ENCODE peak calls at places on chromosomes 5 and 9, in six cellular contexts. One of them, this sample, is unnamed.

GRCh38 chr5:101716941-101717340 is 579.1 kb downstream of the SLCO4C1 start:
- DNase-seq in activated CD4-positive, alpha-beta T cell treated with anti-CD3 and anti-CD28 coated beads, Interleukin-2, amount 50 U/mL, for 1 hour: no peak
- DNase-seq in stimulated activated CD8-positive, alpha-beta memory T cell treated with anti-CD3 and anti-CD28 coated beads, Interleukin-4, amount 100 ng/mL, for 48 hours: no peak
- DNase-seq in neural progenitor cell: no peak
- DNase-seq in iPS-NIHi11: no peak
- DNase-seq in OCI-LY7: no peak
- DNase-seq in this sample: no peak

GRCh38 chr9:105188746-105189145 is 55.7 kb upstream of the SLC44A1 start:
- DNase-seq in stimulated activated CD8-positive, alpha-beta memory T cell treated with anti-CD3 and anti-CD28 coated beads, Interleukin-4, amount 100 ng/mL, for 48 hours: no peak
- DNase-seq in activated CD4-positive, alpha-beta T cell treated with anti-CD3 and anti-CD28 coated beads, Interleukin-2, amount 50 U/mL, for 1 hour: no peak
- DNase-seq in neural progenitor cell: no peak
- DNase-seq in OCI-LY7: no peak
- DNase-seq in iPS-NIHi11: no peak
- DNase-seq in this sample: no peak

GRCh38 chr5:38286038-38286437 is 27.7 kb downstream of the EGFLAM start:
- DNase-seq in activated CD4-positive, alpha-beta T cell treated with anti-CD3 and anti-CD28 coated beads, Interleukin-2, amount 50 U/mL, for 1 hour: no peak
- DNase-seq in neural progenitor cell: no peak
- DNase-seq in iPS-NIHi11: no peak
- DNase-seq in stimulated activated CD8-positive, alpha-beta memory T cell treated with anti-CD3 and anti-CD28 coated beads, Interleukin-4, amount 100 ng/mL, for 48 hours: no peak
- DNase-seq in OCI-LY7: no peak
- DNase-seq in this sample: no peak

GRCh38 chr5:16593630-16594029 is 23.2 kb downstream of the RETREG1 start:
- DNase-seq in activated CD4-positive, alpha-beta T cell treated with anti-CD3 and anti-CD28 coated beads, Interleukin-2, amount 50 U/mL, for 1 hour: no peak
- DNase-seq in stimulated activated CD8-positive, alpha-beta memory T cell treated with anti-CD3 and anti-CD28 coated beads, Interleukin-4, amount 100 ng/mL, for 48 hours: no peak
- DNase-seq in neural progenitor cell: no peak
- DNase-seq in OCI-LY7: no peak
- DNase-seq in iPS-NIHi11: no peak
- DNase-seq in this sample: no peak

GRCh38 chr9:136470356-136470755 is 12.5 kb downstream of the SEC16A start:
- DNase-seq in neural progenitor cell: no peak
- DNase-seq in stimulated activated CD8-positive, alpha-beta memory T cell treated with anti-CD3 and anti-CD28 coated beads, Interleukin-4, amount 100 ng/mL, for 48 hours: no peak
- DNase-seq in iPS-NIHi11: no peak
- DNase-seq in OCI-LY7: no peak
- DNase-seq in activated CD4-positive, alpha-beta T cell treated with anti-CD3 and anti-CD28 coated beads, Interleukin-2, amount 50 U/mL, for 1 hour: no peak
- DNase-seq in this sample: no peak

GRCh38 chr5:164433471-164433870 is 928.1 kb downstream of the MAT2B start:
- DNase-seq in iPS-NIHi11: no peak
- DNase-seq in activated CD4-positive, alpha-beta T cell treated with anti-CD3 and anti-CD28 coated beads, Interleukin-2, amount 50 U/mL, for 1 hour: no peak
- DNase-seq in OCI-LY7: no peak
- DNase-seq in stimulated activated CD8-positive, alpha-beta memory T cell treated with anti-CD3 and anti-CD28 coated beads, Interleukin-4, amount 100 ng/mL, for 48 hours: no peak
- DNase-seq in neural progenitor cell: no peak
- DNase-seq in this sample: no peak

GRCh38 chr9:14043491-14043890 is 270.4 kb downstream of the NFIB start:
- DNase-seq in iPS-NIHi11: no peak
- DNase-seq in neural progenitor cell: no peak
- DNase-seq in activated CD4-positive, alpha-beta T cell treated with anti-CD3 and anti-CD28 coated beads, Interleukin-2, amount 50 U/mL, for 1 hour: no peak
- DNase-seq in OCI-LY7: no peak
- DNase-seq in stimulated activated CD8-positive, alpha-beta memory T cell treated with anti-CD3 and anti-CD28 coated beads, Interleukin-4, amount 100 ng/mL, for 48 hours: no peak
- DNase-seq in this sample: no peak

GRCh38 chr9:130418776-130419175 is 26.0 kb upstream of the ASS1 start:
- DNase-seq in neural progenitor cell: no peak
- DNase-seq in activated CD4-positive, alpha-beta T cell treated with anti-CD3 and anti-CD28 coated beads, Interleukin-2, amount 50 U/mL, for 1 hour: no peak
- DNase-seq in stimulated activated CD8-positive, alpha-beta memory T cell treated with anti-CD3 and anti-CD28 coated beads, Interleukin-4, amount 100 ng/mL, for 48 hours: no peak
- DNase-seq in iPS-NIHi11: no peak
- DNase-seq in OCI-LY7: no peak
- DNase-seq in this sample: no peak

GRCh38 chr9:34463098-34463900 is 4.7 kb downstream of the DNAI1 start:
- DNase-seq in neural progenitor cell: no peak
- DNase-seq in OCI-LY7: no peak
- DNase-seq in stimulated activated CD8-positive, alpha-beta memory T cell treated with anti-CD3 and anti-CD28 coated beads, Interleukin-4, amount 100 ng/mL, for 48 hours: peak
- DNase-seq in activated CD4-positive, alpha-beta T cell treated with anti-CD3 and anti-CD28 coated beads, Interleukin-2, amount 50 U/mL, for 1 hour: no peak
- DNase-seq in iPS-NIHi11: no peak
- DNase-seq in this sample: no peak

GRCh38 chr9:103789686-103790085 is 304.4 kb upstream of the SMC2 start:
- DNase-seq in OCI-LY7: peak
- DNase-seq in stimulated activated CD8-positive, alpha-beta memory T cell treated with anti-CD3 and anti-CD28 coated beads, Interleukin-4, amount 100 ng/mL, for 48 hours: no peak
- DNase-seq in iPS-NIHi11: peak
- DNase-seq in activated CD4-positive, alpha-beta T cell treated with anti-CD3 and anti-CD28 coated beads, Interleukin-2, amount 50 U/mL, for 1 hour: no peak
- DNase-seq in neural progenitor cell: peak
- DNase-seq in this sample: peak

GRCh38 chr9:20990867-20991266 is 40.6 kb downstream of the HACD4 start:
- DNase-seq in iPS-NIHi11: no peak
- DNase-seq in OCI-LY7: no peak
- DNase-seq in stimulated activated CD8-positive, alpha-beta memory T cell treated with anti-CD3 and anti-CD28 coated beads, Interleukin-4, amount 100 ng/mL, for 48 hours: no peak
- DNase-seq in activated CD4-positive, alpha-beta T cell treated with anti-CD3 and anti-CD28 coated beads, Interleukin-2, amount 50 U/mL, for 1 hour: no peak
- DNase-seq in neural progenitor cell: no peak
- DNase-seq in this sample: no peak

GRCh38 chr9:12056874-12057273 is 636.3 kb upstream of the TYRP1 start:
- DNase-seq in neural progenitor cell: no peak
- DNase-seq in OCI-LY7: no peak
- DNase-seq in iPS-NIHi11: no peak
- DNase-seq in stimulated activated CD8-positive, alpha-beta memory T cell treated with anti-CD3 and anti-CD28 coated beads, Interleukin-4, amount 100 ng/mL, for 48 hours: no peak
- DNase-seq in activated CD4-positive, alpha-beta T cell treated with anti-CD3 and anti-CD28 coated beads, Interleukin-2, amount 50 U/mL, for 1 hour: no peak
- DNase-seq in this sample: no peak